ENCODE peak calls at places on chromosomes 13 and 19, in four cellular contexts. One of them, this sample, is unnamed.

GRCh38 chr13:68173111-68173510 is 943.0 kb upstream of the PCDH9 start:
- DNase-seq in HepG2: no peak
- DNase-seq in HCT116: no peak
- DNase-seq in K562: no peak
- DNase-seq in this sample: no peak

GRCh38 chr13:52738719-52739467 is 727 bp downstream of the CNMD start:
- DNase-seq in HepG2: no peak
- DNase-seq in HCT116: no peak
- DNase-seq in K562: peak
- DNase-seq in this sample: no peak

GRCh38 chr13:58134525-58134924 is 503.0 kb downstream of the PCDH17 start:
- DNase-seq in HepG2: no peak
- DNase-seq in HCT116: no peak
- DNase-seq in K562: no peak
- DNase-seq in this sample: no peak

GRCh38 chr19:9406798-9407352 is 28.5 kb downstream of the ZNF266 start:
- DNase-seq in HepG2: no peak
- DNase-seq in HCT116: no peak
- DNase-seq in K562: peak
- DNase-seq in this sample: no peak

GRCh38 chr19:45470147-45471081 is 2.6 kb downstream of the FOSB start:
- DNase-seq in HepG2: no peak
- DNase-seq in HCT116: no peak
- DNase-seq in K562: peak
- DNase-seq in this sample: no peak

GRCh38 chr13:103794526-103794925 is 728.3 kb upstream of the SLC10A2 start:
- DNase-seq in HepG2: no peak
- DNase-seq in HCT116: no peak
- DNase-seq in K562: no peak
- DNase-seq in this sample: no peak

GRCh38 chr13:44191504-44192171 is 182.0 kb upstream of the SERP2 start:
- DNase-seq in HepG2: peak
- DNase-seq in HCT116: peak
- DNase-seq in K562: peak
- DNase-seq in this sample: no peak

GRCh38 chr13:86986448-86986847 is 684.7 kb upstream of the SLITRK5 start:
- DNase-seq in HepG2: peak
- DNase-seq in HCT116: no peak
- DNase-seq in K562: no peak
- DNase-seq in this sample: no peak

GRCh38 chr19:15623711-15624318 is 8.8 kb downstream of the CYP4F8 start:
- DNase-seq in HepG2: no peak
- DNase-seq in HCT116: no peak
- DNase-seq in K562: peak
- DNase-seq in this sample: no peak

GRCh38 chr13:73336789-73337188 is 278.0 kb downstream of the KLF5 start:
- DNase-seq in HepG2: peak
- DNase-seq in HCT116: no peak
- DNase-seq in K562: no peak
- DNase-seq in this sample: no peak

GRCh38 chr19:51607920-51608562 is 22.2 kb downstream of the SIGLEC5 start:
- DNase-seq in HepG2: peak
- DNase-seq in HCT116: peak
- DNase-seq in K562: peak
- DNase-seq in this sample: no peak
- TF ChIP-seq TCF7L2 in HepG2: no peak
- TF ChIP-seq TCF7L2 in HCT116: no peak
- TF ChIP-seq TCF7L2 in K562: no peak
- TF ChIP-seq TCF7L2 in this sample: no peak

DNA sequence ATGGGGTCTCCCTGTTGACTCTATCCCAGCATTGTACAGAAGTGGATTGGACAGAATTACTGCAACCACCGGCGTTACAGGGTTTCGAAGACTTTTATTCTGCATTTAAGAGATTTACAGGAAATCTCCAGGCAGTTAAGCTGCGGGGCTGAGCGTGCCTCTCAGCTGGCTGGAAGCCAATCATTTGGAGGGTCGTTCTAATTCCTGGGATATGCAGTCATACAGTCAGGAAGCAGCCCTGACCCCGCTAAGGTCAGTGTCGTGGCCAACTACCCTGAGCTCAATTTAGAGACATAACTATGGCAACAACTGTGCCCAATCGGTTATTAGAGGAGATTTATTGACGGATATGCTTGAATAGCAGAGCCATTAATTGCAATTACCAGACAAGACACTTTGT is 15.3 kb upstream of the ZNF507 start:
- DNase-seq in HepG2: no peak
- DNase-seq in HCT116: no peak
- DNase-seq in K562: no peak
- DNase-seq in this sample: no peak
- TF ChIP-seq TCF7L2 in HepG2: no peak
- TF ChIP-seq TCF7L2 in HCT116: no peak
- TF ChIP-seq TCF7L2 in K562: no peak
- TF ChIP-seq TCF7L2 in this sample: no peak

GRCh38 chr13:29905845-29906244 is 55.4 kb upstream of the UBL3 start:
- DNase-seq in HepG2: peak
- DNase-seq in HCT116: no peak
- DNase-seq in K562: no peak
- DNase-seq in this sample: no peak
- TF ChIP-seq TCF7L2 in HepG2: no peak
- TF ChIP-seq TCF7L2 in HCT116: no peak
- TF ChIP-seq TCF7L2 in K562: no peak
- TF ChIP-seq TCF7L2 in this sample: no peak

GRCh38 chr19:48060381-48060780 is 16.5 kb upstream of the CABP5 start:
- DNase-seq in HepG2: no peak
- DNase-seq in HCT116: no peak
- DNase-seq in K562: no peak
- DNase-seq in this sample: no peak
- TF ChIP-seq TCF7L2 in HepG2: no peak
- TF ChIP-seq TCF7L2 in HCT116: no peak
- TF ChIP-seq TCF7L2 in K562: no peak
- TF ChIP-seq TCF7L2 in this sample: no peak

DNA sequence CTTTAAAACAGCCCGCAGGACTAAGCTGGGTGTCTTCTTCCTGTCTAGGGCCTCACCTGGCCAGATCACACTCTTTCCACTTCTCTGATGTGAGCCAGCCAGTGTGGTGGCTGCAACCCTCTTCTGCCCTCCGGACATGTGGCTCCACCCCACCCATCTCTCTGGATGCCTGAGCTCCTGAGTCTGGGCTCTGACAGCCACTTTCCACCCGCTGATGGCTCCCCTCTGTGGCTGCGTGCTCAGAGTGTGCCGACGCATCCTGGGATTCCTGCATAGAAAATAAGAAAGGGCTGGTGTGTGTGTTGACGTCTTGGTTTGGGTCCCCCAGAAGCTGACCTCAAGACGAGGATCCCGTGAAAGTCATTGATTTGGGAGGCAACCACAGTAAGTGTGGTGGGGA is 181.6 kb downstream of the URI1 start:
- DNase-seq in HepG2: no peak
- DNase-seq in HCT116: no peak
- DNase-seq in K562: no peak
- DNase-seq in this sample: no peak
- TF ChIP-seq TCF7L2 in HepG2: no peak
- TF ChIP-seq TCF7L2 in HCT116: no peak
- TF ChIP-seq TCF7L2 in K562: no peak
- TF ChIP-seq TCF7L2 in this sample: no peak

GRCh38 chr13:26718146-26718545 is 42.4 kb downstream of the GPR12 start:
- DNase-seq in HepG2: no peak
- DNase-seq in HCT116: no peak
- DNase-seq in K562: no peak
- DNase-seq in this sample: no peak

GRCh38 chr13:26722321-26722720 is 38.3 kb downstream of the GPR12 start:
- DNase-seq in HepG2: no peak
- DNase-seq in HCT116: no peak
- DNase-seq in K562: no peak
- DNase-seq in this sample: no peak

GRCh38 chr13:26719356-26719945 is 41.1 kb downstream of the GPR12 start:
- DNase-seq in HepG2: no peak
- DNase-seq in HCT116: no peak
- DNase-seq in K562: peak
- DNase-seq in this sample: no peak

GRCh38 chr13:26718872-26719271 is 41.7 kb downstream of the GPR12 start:
- DNase-seq in HepG2: no peak
- DNase-seq in HCT116: no peak
- DNase-seq in K562: no peak
- DNase-seq in this sample: no peak

GRCh38 chr13:26721251-26721939 is 39.2 kb downstream of the GPR12 start:
- DNase-seq in HepG2: no peak
- DNase-seq in HCT116: no peak
- DNase-seq in K562: no peak
- DNase-seq in this sample: no peak
- TF ChIP-seq TCF7L2 in HepG2: no peak
- TF ChIP-seq TCF7L2 in HCT116: no peak
- TF ChIP-seq TCF7L2 in K562: no peak
- TF ChIP-seq TCF7L2 in this sample: no peak

GRCh38 chr19:30649934-30650614 is 277.9 kb downstream of the ZNF536 start:
- DNase-seq in HepG2: peak
- DNase-seq in HCT116: peak
- DNase-seq in K562: peak
- DNase-seq in this sample: peak
- TF ChIP-seq TCF7L2 in HepG2: no peak
- TF ChIP-seq TCF7L2 in HCT116: peak
- TF ChIP-seq TCF7L2 in K562: no peak
- TF ChIP-seq TCF7L2 in this sample: peak

GRCh38 chr19:5137571-5138124 is 168.7 kb downstream of the KDM4B start:
- DNase-seq in HepG2: no peak
- DNase-seq in HCT116: no peak
- DNase-seq in K562: no peak
- DNase-seq in this sample: no peak
- TF ChIP-seq TCF7L2 in HepG2: no peak
- TF ChIP-seq TCF7L2 in HCT116: no peak
- TF ChIP-seq TCF7L2 in K562: no peak
- TF ChIP-seq TCF7L2 in this sample: no peak

GRCh38 chr13:56187331-56187730 is 953.4 kb upstream of the PRR20A start:
- DNase-seq in HepG2: no peak
- DNase-seq in HCT116: no peak
- DNase-seq in K562: no peak
- DNase-seq in this sample: no peak

GRCh38 chr13:56182598-56182997 is 958.1 kb upstream of the PRR20A start:
- DNase-seq in HepG2: no peak
- DNase-seq in HCT116: no peak
- DNase-seq in K562: no peak
- DNase-seq in this sample: no peak
- TF ChIP-seq TCF7L2 in HepG2: no peak
- TF ChIP-seq TCF7L2 in HCT116: no peak
- TF ChIP-seq TCF7L2 in K562: no peak
- TF ChIP-seq TCF7L2 in this sample: no peak